ENCODE peak calls at places on chromosomes 16 and 17, in six cellular contexts. C, Q, X, V, D and P are unnamed samples.

GRCh38 chr17:55693244-55694216 is 29.1 kb downstream of the TMEM100 start:
- ATAC-seq in C (peak), Q (no peak), X (no peak), V (no peak), D (peak), P (no peak)

GRCh38 chr16:48999508-48999907 is 282.1 kb downstream of the CBLN1 start:
- ATAC-seq in C (no peak), Q (no peak), X (no peak), V (no peak), D (no peak), P (no peak)

GRCh38 chr17:36861531-36861930 is 75.7 kb upstream of the LHX1 start:
- ATAC-seq in C (no peak), Q (no peak), X (no peak), V (no peak), D (no peak), P (no peak)

GRCh38 chr16:73725147-73725546 is 571.5 kb upstream of the PSMD7 start:
- ATAC-seq in C (no peak), Q (no peak), X (no peak), V (no peak), D (no peak), P (no peak)

GRCh38 chr17:66290097-66290722 is 12.2 kb upstream of the PRKCA start:
- ATAC-seq in C (peak), Q (peak), X (peak), V (peak), D (no peak), P (no peak)

GRCh38 chr17:67628580-67629013 is 89.1 kb upstream of the NOL11 start:
- ATAC-seq in C (peak), Q (peak), X (peak), V (no peak), D (peak), P (peak)

GRCh38 chr17:57110152-57110542 is 25.1 kb downstream of the AKAP1 start:
- ATAC-seq in C (no peak), Q (no peak), X (no peak), V (no peak), D (no peak), P (no peak)

GRCh38 chr16:74297296-74297665 is 667 bp downstream of the PSMD7 start:
- ATAC-seq in C (peak), Q (peak), X (peak), V (peak), D (peak), P (peak)

GRCh38 chr17:80428363-80428762 is 13.4 kb downstream of the ENDOV start:
- ATAC-seq in C (no peak), Q (no peak), X (no peak), V (no peak), D (no peak), P (no peak)